ENCODE peak calls at places on chromosomes 6 and 20, in nine cellular contexts. O is sigmoid colon, E is CD14-positive monocyte, U is PC-9, L is activated B cell treated with CpG ODN at 0.5 μM for 24 hours, A is fibroblast of mammary gland, S is ovary, G is hepatocyte, N is Calu3. D is an unnamed sample.

GRCh38 chr20:2983508-2983907 is 59.9 kb upstream of the GNRH2 start:
- DNase-seq in E (no peak), O (no peak), U (no peak), L (no peak), A (no peak), G (no peak), N (no peak), S (no peak), D (no peak)

GRCh38 chr20:57429579-57430202 is 38.5 kb downstream of the RBM38 start:
- DNase-seq in L (no peak), S (no peak), A (peak), E (peak), U (no peak), G (no peak), O (no peak), N (no peak), D (no peak)

GRCh38 chr6:4624726-4625125 is 151.5 kb upstream of the CDYL start:
- DNase-seq in A (no peak), N (no peak), U (no peak), O (no peak), G (no peak), L (no peak), E (no peak), S (no peak), D (no peak)

GRCh38 chr6:138724015-138724414 is 49.6 kb upstream of the CCDC28A start:
- DNase-seq in N (peak), L (no peak), S (no peak), U (no peak), E (no peak), A (peak), G (peak), O (no peak), D (no peak)

GRCh38 chr6:157158897-157159296 is 164.4 kb downstream of the TMEM242 start:
- DNase-seq in A (no peak), E (no peak), S (no peak), U (no peak), O (no peak), G (no peak), N (no peak), L (no peak), D (no peak)

GRCh38 chr6:44229376-44230033 is 6.1 kb downstream of the SLC29A1 start:
- DNase-seq in U (no peak), G (no peak), A (no peak), L (no peak), E (no peak), O (peak), N (no peak), S (no peak), D (no peak)

GRCh38 chr6:86357877-86358276 is 579.5 kb upstream of the HTR1E start:
- DNase-seq in G (peak), S (no peak), L (no peak), O (no peak), N (peak), U (no peak), A (no peak), E (no peak), D (peak)

GRCh38 chr6:23179994-23180393 is 610.6 kb downstream of the HDGFL1 start:
- DNase-seq in E (no peak), O (no peak), G (no peak), A (no peak), L (no peak), U (no peak), N (no peak), S (no peak), D (no peak)

GRCh38 chr6:109349419-109349987 is 32.8 kb downstream of the CD164 start:
- DNase-seq in O (no peak), U (peak), S (peak), N (peak), A (peak), E (no peak), L (no peak), G (peak), D (no peak)

GRCh38 chr6:36716476-36717093 is 19.0 kb downstream of the RAB44 start:
- DNase-seq in N (no peak), L (no peak), G (no peak), S (no peak), U (no peak), O (no peak), E (no peak), A (no peak), D (no peak)

GRCh38 chr6:166614171-166614583 is 12.9 kb downstream of the RPS6KA2 start:
- DNase-seq in N (no peak), E (no peak), O (no peak), L (no peak), S (peak), U (no peak), A (no peak), G (no peak), D (no peak)

GRCh38 chr6:29673161-29673560 is 7.8 kb downstream of the ZFP57 start:
- DNase-seq in G (no peak), S (no peak), U (no peak), N (no peak), O (no peak), E (no peak), L (no peak), A (no peak), D (no peak)

GRCh38 chr6:53959717-53960116 is 151.5 kb upstream of the MLIP start:
- DNase-seq in S (no peak), G (no peak), E (no peak), N (no peak), O (no peak), U (no peak), L (no peak), A (peak), D (no peak)

GRCh38 chr6:53961679-53962370 is 149.4 kb upstream of the MLIP start:
- DNase-seq in G (peak), A (no peak), L (no peak), N (no peak), O (no peak), U (peak), E (no peak), S (no peak), D (no peak)

GRCh38 chr6:53960311-53960710 is 150.9 kb upstream of the MLIP start:
- DNase-seq in N (no peak), S (no peak), U (no peak), A (peak), E (no peak), G (no peak), L (no peak), O (no peak), D (no peak)

GRCh38 chr6:53967415-53967814 is 143.8 kb upstream of the MLIP start:
- DNase-seq in G (no peak), N (no peak), A (no peak), E (no peak), O (no peak), L (no peak), S (no peak), U (no peak), D (no peak)

DNA sequence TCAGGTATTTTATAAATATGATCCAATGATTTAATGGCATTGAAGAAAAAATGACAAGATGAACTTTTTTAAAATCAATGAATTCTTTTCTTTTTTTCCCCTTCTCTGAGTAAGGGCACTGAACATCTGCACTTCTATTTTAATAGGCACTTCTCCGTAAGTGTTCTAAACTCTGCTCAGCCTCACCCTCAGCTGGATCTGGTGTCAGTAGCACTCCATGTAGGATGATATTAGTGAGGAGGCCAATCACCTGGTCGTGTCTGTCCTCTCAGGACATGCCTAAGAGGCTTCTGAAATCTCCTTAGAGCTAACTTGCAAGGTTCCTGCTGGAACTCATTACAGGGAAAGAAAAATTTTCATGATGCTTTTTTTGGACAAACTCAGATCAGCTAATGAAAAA is 148.6 kb upstream of the MLIP start:
- DNase-seq in S (no peak), E (no peak), U (no peak), G (no peak), L (no peak), O (no peak), N (no peak), A (no peak), D (no peak)
- TF ChIP-seq CTCF in S (no peak), E (no peak), U (no peak), G (no peak), L (no peak), O (no peak), N (no peak), A (no peak), D (no peak)

GRCh38 chr20:1440024-1440423 is 26.6 kb downstream of the NSFL1C start:
- DNase-seq in S (no peak), L (no peak), O (no peak), U (peak), G (no peak), N (peak), E (no peak), A (peak), D (no peak)
- TF ChIP-seq CTCF in S (no peak), L (no peak), O (no peak), U (peak), G (no peak), N (no peak), E (no peak), A (peak), D (no peak)

DNA sequence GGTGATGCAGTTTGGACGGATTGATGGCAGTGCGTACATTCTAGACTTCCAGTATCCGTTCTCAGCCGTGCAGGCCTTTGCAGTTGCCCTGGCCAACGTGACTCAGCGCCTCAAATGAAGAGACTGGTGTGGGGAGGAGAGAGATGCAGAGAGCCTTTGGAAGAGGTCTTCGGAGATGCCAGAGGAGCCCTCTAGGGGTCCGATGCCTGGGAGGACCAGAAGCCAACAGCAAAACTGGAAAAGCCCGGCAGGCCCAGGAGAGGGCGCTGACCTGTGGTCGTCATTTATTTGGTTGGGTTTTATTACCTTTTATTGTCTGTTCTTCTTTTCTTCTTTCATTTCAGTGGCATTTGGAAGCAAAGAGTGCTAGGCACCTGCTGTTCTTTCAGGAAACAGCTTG is 53.3 kb upstream of the TMEM181 start:
- DNase-seq in A (no peak), S (no peak), L (no peak), G (no peak), N (no peak), E (no peak), U (no peak), O (no peak), D (peak)
- TF ChIP-seq CTCF in A (peak), S (no peak), L (no peak), G (peak), N (no peak), E (no peak), U (no peak), O (no peak), D (peak)

GRCh38 chr20:25247666-25248500 is at the start of gene PYGB:
- DNase-seq in G (peak), L (peak), N (peak), A (peak), O (peak), E (peak), U (peak), S (peak), D (peak)

GRCh38 chr20:25246182-25246943 is 1.5 kb upstream of the PYGB start:
- DNase-seq in G (peak), U (no peak), A (peak), O (no peak), E (no peak), L (no peak), S (no peak), N (no peak), D (no peak)

GRCh38 chr20:25248501-25249172 is 752 bp downstream of the PYGB start:
- DNase-seq in A (peak), O (peak), L (no peak), N (no peak), S (peak), G (peak), U (peak), E (no peak), D (peak)

GRCh38 chr20:25245461-25245860 is 2.4 kb upstream of the PYGB start:
- DNase-seq in A (no peak), N (no peak), L (no peak), O (no peak), E (no peak), G (no peak), U (no peak), S (no peak), D (no peak)

DNA sequence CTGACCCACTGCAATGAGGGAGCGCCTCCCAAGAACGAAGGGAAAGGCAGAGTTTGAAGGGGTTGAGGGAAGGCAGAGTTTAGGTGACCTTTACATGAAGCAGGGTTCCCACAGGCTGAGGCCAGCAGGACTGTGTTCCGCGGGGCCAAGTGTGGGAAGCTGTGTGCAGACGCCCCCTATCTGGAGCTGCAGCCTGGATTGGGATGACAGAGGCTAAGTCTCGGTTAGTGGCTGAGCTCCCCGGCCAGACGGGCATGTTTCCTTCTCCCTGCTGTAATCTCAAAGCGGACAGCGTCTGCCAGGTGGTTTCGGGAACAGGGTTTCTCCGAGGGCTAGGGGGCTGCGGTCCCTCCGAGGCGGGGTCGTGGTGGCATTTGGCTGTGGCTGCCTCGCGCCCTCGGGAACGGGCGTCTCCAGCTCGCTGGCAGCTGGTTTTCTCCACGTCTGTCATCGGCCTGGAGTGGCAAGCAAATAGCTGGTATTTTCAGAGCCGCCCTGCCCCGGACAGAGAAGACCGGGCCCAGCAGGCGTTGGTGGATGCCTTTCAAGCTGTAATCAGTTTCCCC is 702 bp upstream of the PYGB start:
- DNase-seq in O (peak), A (peak), U (peak), E (no peak), N (peak), G (peak), S (no peak), L (no peak), D (peak)
- TF ChIP-seq CTCF in O (peak), A (peak), U (peak), E (no peak), N (no peak), G (peak), S (no peak), L (no peak), D (peak)

GRCh38 chr6:26258199-26258977 is 106.6 kb upstream of the BTN3A2 start:
- DNase-seq in E (no peak), S (no peak), N (no peak), U (no peak), L (no peak), A (peak), O (no peak), G (no peak), D (no peak)
- TF ChIP-seq CTCF in E (peak), S (no peak), N (no peak), U (peak), L (no peak), A (peak), O (no peak), G (peak), D (peak)

DNA sequence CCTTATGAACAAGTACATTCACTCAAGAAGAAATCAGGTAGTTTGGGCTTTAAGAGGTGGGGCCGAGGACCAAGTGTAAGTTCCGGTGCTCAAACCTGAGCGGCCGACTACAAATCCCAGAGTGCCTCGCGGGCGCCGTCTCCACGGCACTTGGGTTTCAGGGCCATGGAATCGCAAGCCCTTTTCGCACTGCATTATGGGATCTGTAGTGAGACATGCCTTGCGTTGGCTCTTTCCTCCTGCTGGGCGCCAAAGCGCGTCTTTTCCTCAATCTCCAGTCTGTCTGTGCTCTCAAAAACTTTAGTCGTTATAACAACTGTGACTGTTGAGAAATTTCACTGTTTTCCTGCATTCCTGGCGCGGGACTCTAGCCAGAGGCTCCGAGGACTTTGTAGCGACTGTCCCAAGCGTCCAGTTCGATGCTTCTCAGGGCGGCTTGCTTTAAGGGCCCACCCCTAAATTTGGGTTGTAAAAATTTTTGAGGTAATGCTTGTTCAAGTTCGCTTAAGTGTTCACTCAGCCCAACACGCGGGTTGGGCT is 408 bp upstream of the FBXO9 start:
- DNase-seq in A (peak), G (peak), L (peak), N (peak), S (peak), E (peak), O (peak), U (peak), D (peak)
- TF ChIP-seq CTCF in A (no peak), G (no peak), L (no peak), N (no peak), S (peak), E (no peak), O (no peak), U (no peak), D (peak)

DNA sequence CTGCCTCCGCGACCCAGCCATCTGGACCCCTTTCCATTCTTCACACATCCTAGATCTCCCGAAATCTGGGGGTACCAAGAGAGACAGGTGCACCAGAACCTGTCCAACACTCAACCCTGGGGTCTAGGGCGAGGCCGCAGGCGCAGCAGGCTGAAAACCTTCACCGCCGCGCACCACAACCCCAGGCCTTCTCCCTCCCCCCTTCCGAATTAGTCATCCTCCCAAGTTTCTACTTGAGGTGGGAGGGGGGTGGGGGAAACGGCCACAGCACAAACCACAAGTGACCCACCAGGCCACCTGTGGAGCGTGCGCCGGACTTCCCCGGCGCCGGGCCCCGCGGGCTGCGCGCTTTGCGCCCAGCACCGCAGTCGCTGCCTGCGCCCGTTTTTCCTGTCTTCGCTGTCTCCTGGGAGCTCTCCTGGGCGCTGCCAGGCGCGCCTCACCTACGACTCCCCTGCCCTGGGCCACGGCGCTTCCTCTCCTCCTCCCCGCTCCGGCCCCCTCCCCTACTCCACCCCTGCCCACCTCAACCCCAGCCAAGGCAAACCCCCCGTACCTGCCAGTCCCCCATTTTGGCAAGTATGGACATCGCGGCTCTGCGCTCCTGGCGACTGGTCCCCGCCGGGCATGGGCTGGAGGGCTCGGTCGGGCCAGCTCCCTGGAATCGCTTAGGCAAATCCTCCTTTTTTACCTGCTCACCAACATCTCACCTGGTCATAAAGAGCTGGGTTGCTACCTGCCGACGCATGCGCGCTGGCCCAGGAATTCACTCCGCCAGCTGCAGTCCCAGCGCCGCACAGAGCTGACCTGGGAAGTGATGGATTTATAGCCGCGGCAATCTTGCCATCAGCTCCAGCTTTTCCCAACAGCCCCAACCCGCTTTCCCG is 4.2 kb upstream of the TFAP2A start:
- DNase-seq in E (no peak), O (no peak), U (peak), G (peak), A (no peak), S (no peak), N (peak), L (no peak), D (no peak)
- TF ChIP-seq CTCF in E (no peak), O (no peak), U (no peak), G (no peak), A (no peak), S (no peak), N (no peak), L (no peak), D (no peak)

GRCh38 chr6:117401799-117402198 is 23.9 kb downstream of the ROS1 start:
- DNase-seq in L (no peak), E (no peak), N (no peak), S (no peak), A (no peak), O (no peak), U (no peak), G (no peak), D (no peak)

GRCh38 chr6:117396228-117396627 is 29.5 kb downstream of the ROS1 start:
- DNase-seq in A (no peak), O (no peak), S (no peak), U (no peak), L (no peak), E (no peak), G (no peak), N (no peak), D (no peak)

GRCh38 chr6:117399126-117399525 is 26.6 kb downstream of the ROS1 start:
- DNase-seq in G (no peak), L (no peak), S (no peak), O (no peak), E (no peak), N (no peak), U (no peak), A (no peak), D (no peak)

GRCh38 chr6:117397536-117398227 is 28.1 kb downstream of the ROS1 start:
- DNase-seq in S (no peak), N (no peak), U (no peak), A (peak), L (no peak), E (no peak), O (no peak), G (no peak), D (no peak)

GRCh38 chr6:117399924-117400323 is 25.8 kb downstream of the ROS1 start:
- DNase-seq in O (no peak), E (no peak), A (no peak), U (no peak), S (no peak), L (no peak), N (no peak), G (no peak), D (no peak)
- TF ChIP-seq CTCF in O (no peak), E (no peak), A (peak), U (peak), S (no peak), L (no peak), N (no peak), G (peak), D (peak)

D was measured in neural crest cell.